ENCODE peak calls at places on chromosomes 1 and 21, in seven cellular contexts. One of them, this sample, is unnamed.

GRCh38 chr1:84272401-84272800 is 29.1 kb upstream of the SAMD13 start:
- DNase-seq in lower leg skin: no peak
- DNase-seq in stomach: peak; percentile 77
- DNase-seq in IMR-90: no peak
- DNase-seq in left ventricle myocardium inferior: no peak
- DNase-seq in colonic mucosa: peak; percentile 86
- DNase-seq in GM12865: no peak
- DNase-seq in this sample: no peak

GRCh38 chr1:51982161-51982560 is 8.3 kb downstream of the RAB3B start:
- DNase-seq in colonic mucosa: no peak
- DNase-seq in stomach: no peak
- DNase-seq in left ventricle myocardium inferior: no peak
- DNase-seq in IMR-90: no peak
- DNase-seq in GM12865: no peak
- DNase-seq in lower leg skin: no peak
- DNase-seq in this sample: no peak

GRCh38 chr1:48561444-48561843 is 89.4 kb upstream of the SPATA6 start:
- DNase-seq in stomach: no peak
- DNase-seq in colonic mucosa: no peak
- DNase-seq in IMR-90: no peak
- DNase-seq in left ventricle myocardium inferior: no peak
- DNase-seq in lower leg skin: no peak
- DNase-seq in GM12865: no peak
- DNase-seq in this sample: no peak

GRCh38 chr1:23597635-23598388 is 38.5 kb upstream of the ID3 start:
- DNase-seq in IMR-90: no peak
- DNase-seq in left ventricle myocardium inferior: no peak
- DNase-seq in GM12865: no peak
- DNase-seq in stomach: no peak
- DNase-seq in lower leg skin: no peak
- DNase-seq in colonic mucosa: no peak
- DNase-seq in this sample: no peak

GRCh38 chr1:85203573-85204169 is 2.9 kb upstream of the SYDE2 start:
- DNase-seq in colonic mucosa: no peak
- DNase-seq in lower leg skin: no peak
- DNase-seq in GM12865: no peak
- DNase-seq in left ventricle myocardium inferior: no peak
- DNase-seq in stomach: no peak
- DNase-seq in IMR-90: peak; percentile 22
- DNase-seq in this sample: no peak

GRCh38 chr21:46500224-46500861 is 41.7 kb downstream of the DIP2A start:
- DNase-seq in stomach: no peak
- DNase-seq in IMR-90: peak; percentile 40
- DNase-seq in left ventricle myocardium inferior: no peak
- DNase-seq in GM12865: peak; percentile 42
- DNase-seq in lower leg skin: no peak
- DNase-seq in colonic mucosa: no peak
- DNase-seq in this sample: no peak

GRCh38 chr1:205248793-205249601 is 21.3 kb downstream of the TMCC2 start:
- DNase-seq in colonic mucosa: peak; percentile 72
- DNase-seq in stomach: peak; percentile 77
- DNase-seq in IMR-90: peak; percentile 75
- DNase-seq in left ventricle myocardium inferior: peak; percentile 45
- DNase-seq in lower leg skin: no peak
- DNase-seq in GM12865: no peak
- DNase-seq in this sample: no peak

GRCh38 chr1:234963904-234964702 is 164.5 kb downstream of the TOMM20 start:
- DNase-seq in lower leg skin: peak; percentile 85
- DNase-seq in left ventricle myocardium inferior: peak; percentile 69
- DNase-seq in colonic mucosa: peak; percentile 79
- DNase-seq in stomach: peak; percentile 66
- DNase-seq in GM12865: no peak
- DNase-seq in IMR-90: no peak
- DNase-seq in this sample: no peak

GRCh38 chr1:151611288-151611790 is 511 bp upstream of the SNX27 start:
- DNase-seq in stomach: peak; percentile 30
- DNase-seq in left ventricle myocardium inferior: no peak
- DNase-seq in IMR-90: peak; percentile 58
- DNase-seq in colonic mucosa: no peak
- DNase-seq in GM12865: no peak
- DNase-seq in lower leg skin: no peak
- DNase-seq in this sample: peak; percentile 73

GRCh38 chr1:33443705-33444180 is 12.8 kb upstream of the PHC2 start:
- DNase-seq in lower leg skin: no peak
- DNase-seq in left ventricle myocardium inferior: no peak
- DNase-seq in colonic mucosa: no peak
- DNase-seq in stomach: no peak
- DNase-seq in IMR-90: no peak
- DNase-seq in GM12865: no peak
- DNase-seq in this sample: peak; percentile 79

GRCh38 chr1:204723131-204723787 is 37.7 kb upstream of the LRRN2 start:
- DNase-seq in lower leg skin: peak; percentile 63
- DNase-seq in colonic mucosa: peak; percentile 31
- DNase-seq in IMR-90: no peak
- DNase-seq in stomach: no peak
- DNase-seq in left ventricle myocardium inferior: no peak
- DNase-seq in GM12865: peak; percentile 55
- DNase-seq in this sample: no peak

GRCh38 chr1:57908471-57908870 is 484.6 kb upstream of the DAB1 start:
- DNase-seq in stomach: no peak
- DNase-seq in colonic mucosa: no peak
- DNase-seq in left ventricle myocardium inferior: no peak
- DNase-seq in IMR-90: no peak
- DNase-seq in GM12865: no peak
- DNase-seq in lower leg skin: no peak
- DNase-seq in this sample: no peak

GRCh38 chr1:155080250-155081228 is 1.9 kb downstream of the EFNA3 start:
- DNase-seq in stomach: no peak
- DNase-seq in IMR-90: no peak
- DNase-seq in lower leg skin: no peak
- DNase-seq in colonic mucosa: peak; percentile 62
- DNase-seq in GM12865: no peak
- DNase-seq in left ventricle myocardium inferior: no peak
- DNase-seq in this sample: no peak

GRCh38 chr1:145845514-145846161 is at the start of gene NUDT17:
- DNase-seq in IMR-90: peak; percentile 67
- DNase-seq in colonic mucosa: peak; percentile 80
- DNase-seq in GM12865: peak; percentile 85
- DNase-seq in stomach: peak; percentile 84
- DNase-seq in left ventricle myocardium inferior: peak; percentile 83
- DNase-seq in lower leg skin: peak; percentile 95
- DNase-seq in this sample: peak; percentile 74

GRCh38 chr1:118983558-118984021 is 4.6 kb downstream of the TBX15 start:
- DNase-seq in GM12865: no peak
- DNase-seq in stomach: no peak
- DNase-seq in lower leg skin: no peak
- DNase-seq in IMR-90: no peak
- DNase-seq in left ventricle myocardium inferior: no peak
- DNase-seq in colonic mucosa: no peak
- DNase-seq in this sample: peak; percentile 82

GRCh38 chr1:211548321-211549091 is 30.5 kb downstream of the SLC30A1 start:
- DNase-seq in stomach: no peak
- DNase-seq in IMR-90: no peak
- DNase-seq in colonic mucosa: peak; percentile 41
- DNase-seq in lower leg skin: peak; percentile 80
- DNase-seq in left ventricle myocardium inferior: no peak
- DNase-seq in GM12865: peak; percentile 25
- DNase-seq in this sample: no peak

GRCh38 chr1:41728403-41729202 is 190.1 kb downstream of the HIVEP3 start:
- DNase-seq in lower leg skin: no peak
- DNase-seq in stomach: no peak
- DNase-seq in IMR-90: no peak
- DNase-seq in left ventricle myocardium inferior: no peak
- DNase-seq in GM12865: peak; percentile 97
- DNase-seq in colonic mucosa: peak; percentile 25
- DNase-seq in this sample: no peak

GRCh38 chr1:46301406-46302090 is 1.9 kb downstream of the LRRC41 start:
- DNase-seq in left ventricle myocardium inferior: no peak
- DNase-seq in IMR-90: peak; percentile 37
- DNase-seq in GM12865: no peak
- DNase-seq in stomach: peak; percentile 44
- DNase-seq in lower leg skin: peak; percentile 91
- DNase-seq in colonic mucosa: peak; percentile 51
- DNase-seq in this sample: peak; percentile 72

GRCh38 chr1:169484683-169485426 is 889 bp downstream of the SLC19A2 start:
- DNase-seq in stomach: peak; percentile 63
- DNase-seq in GM12865: peak; percentile 59
- DNase-seq in IMR-90: peak; percentile 82
- DNase-seq in colonic mucosa: peak; percentile 61
- DNase-seq in left ventricle myocardium inferior: peak; percentile 33
- DNase-seq in lower leg skin: peak; percentile 88
- DNase-seq in this sample: peak; percentile 63

GRCh38 chr1:64220241-64220640 is 16.8 kb downstream of the UBE2U start:
- DNase-seq in stomach: no peak
- DNase-seq in colonic mucosa: no peak
- DNase-seq in IMR-90: no peak
- DNase-seq in GM12865: no peak
- DNase-seq in lower leg skin: no peak
- DNase-seq in left ventricle myocardium inferior: no peak
- DNase-seq in this sample: no peak

GRCh38 chr1:55039342-55040082 is at the start of gene PCSK9:
- DNase-seq in stomach: no peak
- DNase-seq in colonic mucosa: peak; percentile 86
- DNase-seq in left ventricle myocardium inferior: no peak
- DNase-seq in lower leg skin: no peak
- DNase-seq in GM12865: no peak
- DNase-seq in IMR-90: no peak
- DNase-seq in this sample: peak; percentile 55

GRCh38 chr1:3067301-3067670 is 1.7 kb upstream of the PRDM16 start:
- DNase-seq in stomach: no peak
- DNase-seq in GM12865: no peak
- DNase-seq in IMR-90: no peak
- DNase-seq in left ventricle myocardium inferior: peak; percentile 12
- DNase-seq in lower leg skin: peak; percentile 80
- DNase-seq in colonic mucosa: no peak
- DNase-seq in this sample: no peak
- H3K4me3 ChIP-seq in stomach: peak overlapping the region; percentile 93
- H3K4me3 ChIP-seq in GM12865: no peak overlapping the region
- H3K4me3 ChIP-seq in IMR-90: no peak overlapping the region
- H3K4me3 ChIP-seq in left ventricle myocardium inferior: peak overlapping the region; percentile 87
- H3K4me3 ChIP-seq in lower leg skin: no peak overlapping the region
- H3K4me3 ChIP-seq in colonic mucosa: no peak overlapping the region
- H3K4me3 ChIP-seq in this sample: no peak overlapping the region

GRCh38 chr21:29155118-29155932 is 24.9 kb downstream of the MAP3K7CL start:
- DNase-seq in IMR-90: peak; percentile 62
- DNase-seq in left ventricle myocardium inferior: peak; percentile 69
- DNase-seq in GM12865: no peak
- DNase-seq in colonic mucosa: no peak
- DNase-seq in lower leg skin: peak; percentile 88
- DNase-seq in stomach: no peak
- DNase-seq in this sample: peak; percentile 69
- TF ChIP-seq CTCF in IMR-90: no peak
- TF ChIP-seq CTCF in left ventricle myocardium inferior: peak; percentile 13
- TF ChIP-seq CTCF in GM12865: no peak
- TF ChIP-seq CTCF in colonic mucosa: no peak
- TF ChIP-seq CTCF in lower leg skin: no peak
- TF ChIP-seq CTCF in stomach: no peak
- TF ChIP-seq CTCF in this sample: no peak

GRCh38 chr1:7721940-7722669 is 49.0 kb upstream of the VAMP3 start:
- DNase-seq in left ventricle myocardium inferior: no peak
- DNase-seq in GM12865: no peak
- DNase-seq in colonic mucosa: no peak
- DNase-seq in lower leg skin: no peak
- DNase-seq in IMR-90: no peak
- DNase-seq in stomach: no peak
- DNase-seq in this sample: no peak

GRCh38 chr1:7722670-7723012 is 48.5 kb upstream of the VAMP3 start:
- DNase-seq in GM12865: no peak
- DNase-seq in left ventricle myocardium inferior: no peak
- DNase-seq in stomach: no peak
- DNase-seq in lower leg skin: no peak
- DNase-seq in IMR-90: no peak
- DNase-seq in colonic mucosa: no peak
- DNase-seq in this sample: no peak

GRCh38 chr1:7727816-7728477 is 43.1 kb upstream of the VAMP3 start:
- DNase-seq in stomach: no peak
- DNase-seq in IMR-90: no peak
- DNase-seq in colonic mucosa: no peak
- DNase-seq in GM12865: no peak
- DNase-seq in left ventricle myocardium inferior: no peak
- DNase-seq in lower leg skin: no peak
- DNase-seq in this sample: no peak

GRCh38 chr1:7732331-7732730 is 38.8 kb upstream of the VAMP3 start:
- DNase-seq in GM12865: no peak
- DNase-seq in lower leg skin: no peak
- DNase-seq in left ventricle myocardium inferior: no peak
- DNase-seq in stomach: no peak
- DNase-seq in colonic mucosa: no peak
- DNase-seq in IMR-90: no peak
- DNase-seq in this sample: no peak

GRCh38 chr1:7726623-7727022 is 44.5 kb upstream of the VAMP3 start:
- DNase-seq in lower leg skin: no peak
- DNase-seq in stomach: no peak
- DNase-seq in colonic mucosa: no peak
- DNase-seq in left ventricle myocardium inferior: no peak
- DNase-seq in GM12865: no peak
- DNase-seq in IMR-90: no peak
- DNase-seq in this sample: no peak
- H3K4me3 ChIP-seq in lower leg skin: no peak overlapping the region
- H3K4me3 ChIP-seq in stomach: no peak overlapping the region
- H3K4me3 ChIP-seq in colonic mucosa: no peak overlapping the region
- H3K4me3 ChIP-seq in left ventricle myocardium inferior: no peak overlapping the region
- H3K4me3 ChIP-seq in GM12865: no peak overlapping the region
- H3K4me3 ChIP-seq in IMR-90: no peak overlapping the region
- H3K4me3 ChIP-seq in this sample: no peak overlapping the region

GRCh38 chr1:43666608-43667007 is 16.7 kb downstream of the KDM4A start:
- DNase-seq in lower leg skin: no peak
- DNase-seq in left ventricle myocardium inferior: no peak
- DNase-seq in GM12865: no peak
- DNase-seq in IMR-90: peak; percentile 42
- DNase-seq in stomach: no peak
- DNase-seq in colonic mucosa: no peak
- DNase-seq in this sample: peak; percentile 36
- TF ChIP-seq CTCF in lower leg skin: no peak
- TF ChIP-seq CTCF in left ventricle myocardium inferior: no peak
- TF ChIP-seq CTCF in GM12865: no peak
- TF ChIP-seq CTCF in IMR-90: no peak
- TF ChIP-seq CTCF in stomach: no peak
- TF ChIP-seq CTCF in colonic mucosa: no peak
- TF ChIP-seq CTCF in this sample: no peak

GRCh38 chr1:221740260-221740830 is 1.5 kb downstream of the DUSP10 start:
- DNase-seq in IMR-90: no peak
- DNase-seq in left ventricle myocardium inferior: no peak
- DNase-seq in lower leg skin: no peak
- DNase-seq in GM12865: no peak
- DNase-seq in colonic mucosa: no peak
- DNase-seq in stomach: no peak
- DNase-seq in this sample: no peak
- H3K4me3 ChIP-seq in IMR-90: peak overlapping the region; percentile 74
- H3K4me3 ChIP-seq in left ventricle myocardium inferior: peak overlapping the region; percentile 80
- H3K4me3 ChIP-seq in lower leg skin: no peak overlapping the region
- H3K4me3 ChIP-seq in GM12865: peak overlapping the region; percentile 81
- H3K4me3 ChIP-seq in colonic mucosa: peak overlapping the region; percentile 65
- H3K4me3 ChIP-seq in stomach: peak overlapping the region; percentile 62
- H3K4me3 ChIP-seq in this sample: peak overlapping the region; percentile 76

This sample was measured in foreskin fibroblast.